ENCODE peak calls at places on chromosomes 6 and 20, in eight cellular contexts. L is A673, Q is uterus, N is cardiac fibroblast, Z is breast epithelium, R is esophagus muscularis mucosa, H is fibroblast of pulmonary artery, V is heart left ventricle. J is an unnamed sample.

GRCh38 chr20:4455301-4455701 is 266.4 kb upstream of the PRND start:
- DNase-seq in L (no peak), Q (no peak), N (no peak), Z (no peak), R (peak), H (no peak), V (no peak), J (no peak)

GRCh38 chr20:10584319-10584812 is 89.4 kb downstream of the JAG1 start:
- DNase-seq in L (no peak), Q (no peak), N (no peak), Z (no peak), R (no peak), H (no peak), V (no peak), J (no peak)

GRCh38 chr20:54078296-54078695 is 7.9 kb upstream of the BCAS1 start:
- DNase-seq in L (peak), Q (no peak), N (no peak), Z (no peak), R (no peak), H (no peak), V (no peak), J (peak)

GRCh38 chr20:20198011-20198410 is 145.7 kb downstream of the CFAP61 start:
- DNase-seq in L (no peak), Q (no peak), N (no peak), Z (no peak), R (no peak), H (no peak), V (no peak), J (no peak)

GRCh38 chr6:146367061-146367460 is 176.6 kb upstream of the RAB32 start:
- DNase-seq in L (no peak), Q (no peak), N (no peak), Z (no peak), R (no peak), H (no peak), V (no peak), J (no peak)

GRCh38 chr20:6909608-6910007 is 142.1 kb downstream of the BMP2 start:
- DNase-seq in L (no peak), Q (no peak), N (no peak), Z (no peak), R (no peak), H (no peak), V (no peak), J (no peak)

GRCh38 chr20:10863337-10864060 is 189.7 kb upstream of the JAG1 start:
- DNase-seq in L (peak), Q (peak), N (peak), Z (no peak), R (no peak), H (peak), V (peak), J (no peak)

GRCh38 chr20:47727170-47727880 is 58.0 kb downstream of the SULF2 start:
- DNase-seq in L (no peak), Q (no peak), N (no peak), Z (no peak), R (no peak), H (no peak), V (peak), J (no peak)

GRCh38 chr6:128314190-128314589 is 206.2 kb downstream of the PTPRK start:
- DNase-seq in L (no peak), Q (no peak), N (no peak), Z (no peak), R (no peak), H (no peak), V (no peak), J (no peak)

GRCh38 chr6:155054851-155055250 is 59.7 kb downstream of the TIAM2 start:
- DNase-seq in L (no peak), Q (no peak), N (no peak), Z (no peak), R (no peak), H (no peak), V (no peak), J (no peak)

DNA sequence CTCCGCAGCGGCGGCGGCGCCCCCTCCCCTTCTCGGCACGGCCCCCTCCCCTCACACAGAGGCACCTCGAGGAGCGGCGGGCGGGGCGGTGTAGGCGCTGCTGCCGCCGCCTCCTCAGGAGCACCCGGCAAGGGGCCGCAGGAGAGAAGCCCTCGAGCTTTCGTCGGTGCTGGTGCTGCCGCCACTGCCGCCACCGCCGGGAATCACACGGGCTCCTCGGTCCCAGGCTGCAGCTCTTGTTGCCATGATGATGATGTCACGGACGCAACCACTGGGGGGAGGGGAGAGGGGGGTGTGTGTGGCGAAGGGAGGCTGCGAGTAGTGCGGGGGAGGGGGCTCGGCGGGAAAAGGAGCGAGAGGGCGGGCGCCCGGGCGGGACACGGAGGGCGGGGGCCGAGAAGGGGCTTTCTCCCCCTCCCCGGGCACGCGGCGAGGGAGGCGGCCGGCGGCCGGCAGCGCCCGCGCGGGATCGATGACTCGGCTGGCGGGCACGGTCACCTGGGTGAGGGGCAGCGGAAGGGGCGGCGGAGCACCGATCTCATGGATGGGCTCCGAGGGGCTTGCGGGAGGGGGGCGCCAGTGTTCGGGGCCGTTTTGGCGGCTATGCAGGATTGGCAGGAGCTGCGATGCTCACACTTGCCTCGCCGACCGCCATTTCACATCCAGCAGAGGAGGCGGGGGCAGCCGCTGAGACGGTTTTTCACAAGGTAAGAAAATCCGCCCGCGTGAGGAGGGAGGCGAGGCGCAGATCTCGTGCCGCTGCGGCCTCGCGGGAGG is at the start of gene REV3L:
- DNase-seq in L (peak), Q (peak), N (peak), Z (peak), R (peak), H (peak), V (peak), J (peak)
- TF ChIP-seq CTCF in L (no peak), Q (no peak), N (no peak), Z (no peak), R (no peak), H (no peak), V (no peak), J (no peak)

GRCh38 chr6:26272171-26272631 is 92.8 kb upstream of the BTN3A2 start:
- DNase-seq in L (peak), Q (peak), N (no peak), Z (peak), R (no peak), H (no peak), V (peak), J (peak)
- H3K4me3 ChIP-seq in L (peak), Q (peak), N (peak), Z (peak), R (peak), H (peak), V (peak), J (peak)

DNA sequence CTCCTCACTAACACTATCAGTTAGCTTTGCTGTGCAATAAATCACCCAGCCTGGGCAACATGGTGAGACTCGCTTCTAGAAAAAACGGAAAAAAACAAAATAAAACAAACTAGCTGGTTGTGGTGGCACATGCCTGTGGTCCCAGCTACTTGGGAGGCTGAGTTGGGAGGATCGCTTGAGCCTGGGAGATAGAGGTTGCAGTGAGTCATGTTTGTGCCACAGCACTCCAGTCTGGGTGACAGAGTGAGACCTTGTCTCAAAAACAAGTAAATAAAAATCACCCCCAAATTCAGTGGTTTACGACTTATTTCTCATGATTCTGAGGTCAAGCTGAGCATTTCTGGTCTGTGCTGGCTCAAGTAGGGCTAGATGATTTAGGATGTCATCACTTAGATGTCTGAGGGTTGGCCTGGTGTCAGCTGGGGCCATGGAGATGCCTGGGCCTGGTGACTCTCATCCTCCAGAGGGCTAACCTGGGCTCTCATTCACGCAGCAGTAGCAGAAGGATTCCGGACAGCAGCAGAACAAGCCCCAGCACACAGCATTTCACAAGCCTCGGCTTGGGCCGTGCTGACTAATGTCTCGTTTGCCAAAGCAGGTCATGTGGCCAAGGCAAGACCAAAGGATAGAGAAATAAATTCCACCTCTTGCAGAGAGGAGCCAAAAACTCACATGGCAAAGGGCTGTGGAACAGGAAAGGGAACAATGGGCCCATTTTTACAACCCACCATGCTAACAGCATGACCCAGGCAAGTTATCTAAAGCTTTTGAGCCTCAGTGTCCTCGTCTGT is 32.5 kb downstream of the MGME1 start:
- DNase-seq in L (no peak), Q (peak), N (peak), Z (peak), R (peak), H (peak), V (peak), J (no peak)
- TF ChIP-seq CTCF in L (no peak), Q (no peak), N (no peak), Z (no peak), R (no peak), H (no peak), V (no peak), J (no peak)

DNA sequence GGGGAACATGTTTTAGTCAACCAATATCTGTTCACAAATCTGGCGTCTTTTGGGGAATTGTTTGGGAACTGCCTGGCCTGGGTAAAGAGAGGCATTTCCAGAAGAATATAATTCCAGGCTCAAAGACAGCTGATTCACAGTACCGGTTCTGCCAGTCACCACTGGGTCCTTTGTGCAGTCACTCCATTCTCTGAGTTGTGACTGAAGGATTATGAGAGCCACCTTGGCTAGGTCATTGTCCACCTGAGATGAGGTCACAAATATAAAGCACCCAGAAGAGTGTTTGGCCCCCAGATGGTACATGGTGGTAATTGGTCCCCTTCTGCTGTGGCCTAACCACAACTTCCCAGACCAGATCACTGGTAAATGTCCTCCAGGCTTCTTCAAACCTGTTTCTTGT is 121.0 kb upstream of the SPACA1 start:
- DNase-seq in L (no peak), Q (no peak), N (no peak), Z (no peak), R (no peak), H (no peak), V (no peak), J (no peak)
- H3K4me3 ChIP-seq in L (no peak), Q (no peak), N (no peak), Z (no peak), R (no peak), H (no peak), V (no peak), J (no peak)

GRCh38 chr20:5570442-5570841 is 179.8 kb upstream of the SHLD1 start:
- DNase-seq in L (no peak), Q (no peak), N (no peak), Z (no peak), R (no peak), H (no peak), V (no peak), J (no peak)
- TF ChIP-seq CTCF in L (no peak), Q (no peak), N (no peak), Z (no peak), R (no peak), H (no peak), V (no peak), J (no peak)

GRCh38 chr6:157552171-157552747 is 171.3 kb downstream of the ZDHHC14 start:
- DNase-seq in L (no peak), Q (no peak), N (no peak), Z (no peak), R (no peak), H (no peak), V (no peak), J (no peak)
- H3K4me3 ChIP-seq in L (no peak), Q (no peak), N (no peak), Z (no peak), R (no peak), H (no peak), V (no peak), J (no peak)

GRCh38 chr6:2790588-2790987 is 25.4 kb downstream of the WRNIP1 start:
- DNase-seq in L (no peak), Q (no peak), N (peak), Z (no peak), R (no peak), H (peak), V (no peak), J (no peak)
- TF ChIP-seq CTCF in L (no peak), Q (no peak), N (peak), Z (no peak), R (no peak), H (no peak), V (no peak), J (no peak)

DNA sequence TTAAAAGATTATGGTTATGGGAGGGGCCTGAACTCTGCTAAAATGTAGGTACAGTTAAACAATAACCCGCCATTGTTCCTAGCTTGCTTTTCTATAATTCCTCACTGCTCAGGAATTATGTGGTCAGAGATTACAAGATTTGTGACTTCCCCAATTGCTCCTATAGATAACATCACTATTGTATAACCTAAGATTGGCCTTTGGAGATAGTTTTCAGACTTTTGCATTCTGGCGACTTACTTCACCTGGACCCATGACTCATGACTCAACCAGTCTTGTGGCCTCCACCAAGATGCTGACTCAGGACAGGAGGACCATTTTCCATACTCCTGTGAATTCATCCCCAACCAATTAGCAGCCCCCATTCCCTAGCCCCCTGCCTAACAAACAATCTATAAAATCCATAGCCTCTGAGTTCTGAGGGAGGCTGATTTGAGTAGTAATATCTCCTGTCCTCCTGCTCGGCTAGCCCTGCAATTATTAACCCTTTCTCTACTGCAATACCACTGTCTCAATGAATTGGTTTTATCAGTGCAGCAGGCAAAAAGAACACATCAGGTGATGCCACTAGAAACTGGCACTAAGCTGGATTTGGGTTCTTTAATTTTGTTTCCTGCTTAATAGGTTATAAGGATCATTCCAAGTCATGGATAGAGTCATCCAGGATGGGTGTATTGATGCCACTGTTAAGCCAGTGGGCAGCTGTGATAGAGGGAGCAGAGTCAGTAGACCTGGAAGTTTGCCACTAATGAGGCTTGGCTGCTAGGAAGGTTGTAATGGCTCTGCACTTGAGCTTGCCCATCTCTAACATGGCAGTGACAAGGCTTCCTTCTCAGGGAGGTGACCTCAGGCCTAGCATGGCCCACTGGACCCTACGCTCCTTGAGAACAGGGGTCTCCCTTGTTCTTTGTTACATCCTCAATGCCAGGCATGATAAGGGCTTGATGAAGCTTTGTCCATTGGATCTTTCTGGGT is 154.8 kb downstream of the CD83 start:
- DNase-seq in L (no peak), Q (no peak), N (peak), Z (no peak), R (peak), H (peak), V (no peak), J (no peak)
- H3K4me3 ChIP-seq in L (no peak), Q (no peak), N (no peak), Z (no peak), R (no peak), H (no peak), V (no peak), J (no peak)

GRCh38 chr20:35884541-35884865 is 69.8 kb downstream of the SCAND1 start:
- DNase-seq in L (no peak), Q (no peak), N (no peak), Z (no peak), R (no peak), H (no peak), V (no peak), J (no peak)
- TF ChIP-seq CTCF in L (no peak), Q (no peak), N (no peak), Z (no peak), R (no peak), H (no peak), V (no peak), J (no peak)